ENCODE peak calls at places on chromosomes 3 and 15, in six cellular contexts. One of them, this sample, is unnamed.

GRCh38 chr3:128278130-128278529 is 124.8 kb downstream of the EEFSEC start:
- DNase-seq in AG04449: no peak
- DNase-seq in gastrocnemius medialis: no peak
- DNase-seq in upper lobe of left lung: no peak
- DNase-seq in lung: no peak
- DNase-seq in Panc1: no peak
- DNase-seq in this sample: no peak

GRCh38 chr15:62083168-62084154 is 16.7 kb downstream of the C2CD4A start:
- DNase-seq in AG04449: no peak
- DNase-seq in gastrocnemius medialis: no peak
- DNase-seq in upper lobe of left lung: no peak
- DNase-seq in lung: no peak
- DNase-seq in Panc1: no peak
- DNase-seq in this sample: no peak

GRCh38 chr3:50961361-50961760 is 286.6 kb downstream of the DOCK3 start:
- DNase-seq in AG04449: no peak
- DNase-seq in gastrocnemius medialis: no peak
- DNase-seq in upper lobe of left lung: no peak
- DNase-seq in lung: no peak
- DNase-seq in Panc1: no peak
- DNase-seq in this sample: no peak

GRCh38 chr3:142236173-142236572 is 10.8 kb upstream of the GK5 start:
- DNase-seq in AG04449: no peak
- DNase-seq in gastrocnemius medialis: no peak
- DNase-seq in upper lobe of left lung: no peak
- DNase-seq in lung: no peak
- DNase-seq in Panc1: no peak
- DNase-seq in this sample: no peak

GRCh38 chr3:16168211-16168610 is 6.3 kb upstream of the GALNT15 start:
- DNase-seq in AG04449: no peak
- DNase-seq in gastrocnemius medialis: no peak
- DNase-seq in upper lobe of left lung: no peak
- DNase-seq in lung: no peak
- DNase-seq in Panc1: no peak
- DNase-seq in this sample: no peak

GRCh38 chr3:159364511-159364910 is 562.7 kb downstream of the MFSD1 start:
- DNase-seq in AG04449: no peak
- DNase-seq in gastrocnemius medialis: no peak
- DNase-seq in upper lobe of left lung: no peak
- DNase-seq in lung: no peak
- DNase-seq in Panc1: no peak
- DNase-seq in this sample: no peak

GRCh38 chr15:32091505-32092380 is 61.4 kb downstream of the CHRNA7 start:
- DNase-seq in AG04449: no peak
- DNase-seq in gastrocnemius medialis: no peak
- DNase-seq in upper lobe of left lung: no peak
- DNase-seq in lung: no peak
- DNase-seq in Panc1: no peak
- DNase-seq in this sample: no peak

GRCh38 chr3:4900298-4900697 is 78.9 kb upstream of the BHLHE40 start:
- DNase-seq in AG04449: no peak
- DNase-seq in gastrocnemius medialis: no peak
- DNase-seq in upper lobe of left lung: no peak
- DNase-seq in lung: no peak
- DNase-seq in Panc1: no peak
- DNase-seq in this sample: no peak

GRCh38 chr3:69764861-69765260 is 25.6 kb downstream of the MITF start:
- DNase-seq in AG04449: no peak
- DNase-seq in gastrocnemius medialis: no peak
- DNase-seq in upper lobe of left lung: no peak
- DNase-seq in lung: no peak
- DNase-seq in Panc1: no peak
- DNase-seq in this sample: no peak

GRCh38 chr3:71127463-71128243 is 455.9 kb downstream of the FOXP1 start:
- DNase-seq in AG04449: no peak
- DNase-seq in gastrocnemius medialis: no peak
- DNase-seq in upper lobe of left lung: no peak
- DNase-seq in lung: no peak
- DNase-seq in Panc1: no peak
- DNase-seq in this sample: no peak

GRCh38 chr3:131658115-131658514 is 155.3 kb upstream of the MRPL3 start:
- DNase-seq in AG04449: no peak
- DNase-seq in gastrocnemius medialis: no peak
- DNase-seq in upper lobe of left lung: no peak
- DNase-seq in lung: no peak
- DNase-seq in Panc1: no peak
- DNase-seq in this sample: no peak

GRCh38 chr15:87556886-87557285 is 699.7 kb downstream of the NTRK3 start:
- DNase-seq in AG04449: no peak
- DNase-seq in gastrocnemius medialis: no peak
- DNase-seq in upper lobe of left lung: no peak
- DNase-seq in lung: no peak
- DNase-seq in Panc1: no peak
- DNase-seq in this sample: no peak

GRCh38 chr3:126488886-126489569 is 13.3 kb upstream of the ZXDC start:
- DNase-seq in AG04449: no peak
- DNase-seq in gastrocnemius medialis: no peak
- DNase-seq in upper lobe of left lung: no peak
- DNase-seq in lung: no peak
- DNase-seq in Panc1: no peak
- DNase-seq in this sample: no peak

GRCh38 chr3:126488205-126488604 is 12.5 kb upstream of the ZXDC start:
- DNase-seq in AG04449: no peak
- DNase-seq in gastrocnemius medialis: no peak
- DNase-seq in upper lobe of left lung: no peak
- DNase-seq in lung: no peak
- DNase-seq in Panc1: no peak
- DNase-seq in this sample: no peak

GRCh38 chr3:126485131-126485530 is 9.4 kb upstream of the ZXDC start:
- DNase-seq in AG04449: no peak
- DNase-seq in gastrocnemius medialis: no peak
- DNase-seq in upper lobe of left lung: no peak
- DNase-seq in lung: no peak
- DNase-seq in Panc1: no peak
- DNase-seq in this sample: no peak

GRCh38 chr3:126485956-126486884 is 10.5 kb upstream of the ZXDC start:
- DNase-seq in AG04449: no peak
- DNase-seq in gastrocnemius medialis: no peak
- DNase-seq in upper lobe of left lung: no peak
- DNase-seq in lung: no peak
- DNase-seq in Panc1: no peak
- DNase-seq in this sample: no peak

GRCh38 chr3:126487151-126487771 is 11.6 kb upstream of the ZXDC start:
- DNase-seq in AG04449: no peak
- DNase-seq in gastrocnemius medialis: no peak
- DNase-seq in upper lobe of left lung: no peak
- DNase-seq in lung: no peak
- DNase-seq in Panc1: no peak
- DNase-seq in this sample: no peak
- TF ChIP-seq CTCF in AG04449: no peak
- TF ChIP-seq CTCF in gastrocnemius medialis: peak; percentile 34
- TF ChIP-seq CTCF in upper lobe of left lung: no peak
- TF ChIP-seq CTCF in lung: no peak
- TF ChIP-seq CTCF in Panc1: no peak
- TF ChIP-seq CTCF in this sample: no peak

DNA sequence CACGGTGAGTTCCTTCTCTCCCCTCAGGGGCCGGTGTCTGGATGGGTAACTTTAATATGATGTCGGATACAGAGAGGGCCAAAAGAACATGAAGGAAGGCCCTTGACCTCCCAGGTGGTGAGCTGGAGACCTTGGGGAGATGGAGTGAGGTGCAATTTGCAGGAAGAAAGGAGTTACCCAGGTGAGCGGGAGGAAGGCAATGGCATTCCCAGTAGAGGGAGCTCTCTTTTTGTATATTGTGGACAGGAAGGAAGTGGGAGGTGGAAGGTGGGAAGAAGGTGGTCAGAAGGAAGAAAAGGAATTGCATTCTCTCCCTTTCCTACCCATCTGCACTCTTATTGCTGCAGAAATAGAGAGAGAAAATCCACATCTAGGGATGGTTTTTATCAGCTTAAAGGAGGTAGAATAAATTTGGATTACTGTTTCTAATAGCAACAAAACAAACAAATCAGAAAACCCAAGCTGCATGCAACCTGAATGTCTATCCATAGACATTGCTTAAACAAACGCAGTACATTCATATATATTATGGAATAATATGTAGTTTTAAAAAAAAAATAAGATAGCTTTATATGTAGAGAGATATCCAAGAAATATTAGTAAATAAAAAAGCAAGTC is 169.0 kb upstream of the TSC22D2 start:
- DNase-seq in AG04449: no peak
- DNase-seq in gastrocnemius medialis: no peak
- DNase-seq in upper lobe of left lung: no peak
- DNase-seq in lung: no peak
- DNase-seq in Panc1: no peak
- DNase-seq in this sample: no peak
- TF ChIP-seq CTCF in AG04449: no peak
- TF ChIP-seq CTCF in gastrocnemius medialis: no peak
- TF ChIP-seq CTCF in upper lobe of left lung: no peak
- TF ChIP-seq CTCF in lung: no peak
- TF ChIP-seq CTCF in Panc1: peak; percentile 89
- TF ChIP-seq CTCF in this sample: peak; percentile 49

GRCh38 chr15:101725073-101725472 is 800 bp upstream of the TARS3 start:
- DNase-seq in AG04449: no peak
- DNase-seq in gastrocnemius medialis: no peak
- DNase-seq in upper lobe of left lung: no peak
- DNase-seq in lung: no peak
- DNase-seq in Panc1: no peak
- DNase-seq in this sample: no peak

GRCh38 chr15:101723161-101723873 is 956 bp downstream of the TARS3 start:
- DNase-seq in AG04449: no peak
- DNase-seq in gastrocnemius medialis: no peak
- DNase-seq in upper lobe of left lung: no peak
- DNase-seq in lung: no peak
- DNase-seq in Panc1: no peak
- DNase-seq in this sample: no peak

GRCh38 chr15:101727186-101727585 is 2.9 kb upstream of the TARS3 start:
- DNase-seq in AG04449: no peak
- DNase-seq in gastrocnemius medialis: no peak
- DNase-seq in upper lobe of left lung: no peak
- DNase-seq in lung: no peak
- DNase-seq in Panc1: no peak
- DNase-seq in this sample: no peak

GRCh38 chr15:101724675-101725005 is 367 bp upstream of the TARS3 start:
- DNase-seq in AG04449: no peak
- DNase-seq in gastrocnemius medialis: no peak
- DNase-seq in upper lobe of left lung: no peak
- DNase-seq in lung: no peak
- DNase-seq in Panc1: no peak
- DNase-seq in this sample: no peak

DNA sequence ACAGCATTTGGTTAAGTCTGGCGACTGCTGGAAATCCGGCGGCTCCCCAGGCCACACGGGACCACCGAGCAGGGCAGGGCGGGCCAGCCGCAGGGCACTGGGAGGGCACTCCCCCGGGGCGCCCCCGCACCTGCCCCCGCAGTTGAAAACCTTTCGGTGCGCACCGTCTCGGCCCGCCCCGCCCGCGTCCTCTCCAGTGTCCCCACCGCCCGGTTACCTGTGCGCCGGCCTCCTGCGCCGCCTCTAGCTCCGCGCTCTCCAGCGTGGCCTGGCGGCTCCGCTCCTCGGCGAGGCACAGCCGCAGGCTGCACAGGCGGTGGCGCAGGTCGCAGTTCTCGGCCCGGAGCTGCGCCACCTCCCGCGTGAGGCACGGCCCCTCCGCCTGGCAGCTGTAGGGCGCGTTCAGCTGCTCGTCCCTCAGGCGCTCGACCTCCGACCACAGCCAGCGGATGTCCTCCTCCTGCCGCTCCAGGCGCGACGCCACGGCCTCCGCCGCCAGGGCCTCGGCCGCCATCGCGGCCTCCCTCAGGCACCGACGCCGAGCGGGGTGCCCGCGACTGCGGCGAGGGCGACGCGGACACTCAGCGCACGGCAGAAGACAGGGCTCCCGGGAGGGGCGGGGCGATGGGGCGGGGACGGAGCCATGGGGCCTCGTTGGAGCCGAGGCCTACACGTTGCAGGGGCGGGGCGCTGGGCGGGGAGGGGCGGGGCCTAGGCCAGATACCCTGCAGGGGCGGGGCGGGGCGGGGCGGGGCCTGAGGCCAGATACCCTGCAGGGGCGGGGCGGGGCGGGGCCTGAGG is at the start of gene TARS3:
- DNase-seq in AG04449: no peak
- DNase-seq in gastrocnemius medialis: peak; percentile 95
- DNase-seq in upper lobe of left lung: peak; percentile 100
- DNase-seq in lung: peak; percentile 96
- DNase-seq in Panc1: peak; percentile 45
- DNase-seq in this sample: no peak
- TF ChIP-seq CTCF in AG04449: peak; percentile 24
- TF ChIP-seq CTCF in gastrocnemius medialis: no peak
- TF ChIP-seq CTCF in upper lobe of left lung: no peak
- TF ChIP-seq CTCF in lung: no peak
- TF ChIP-seq CTCF in Panc1: peak; percentile 29
- TF ChIP-seq CTCF in this sample: no peak

DNA sequence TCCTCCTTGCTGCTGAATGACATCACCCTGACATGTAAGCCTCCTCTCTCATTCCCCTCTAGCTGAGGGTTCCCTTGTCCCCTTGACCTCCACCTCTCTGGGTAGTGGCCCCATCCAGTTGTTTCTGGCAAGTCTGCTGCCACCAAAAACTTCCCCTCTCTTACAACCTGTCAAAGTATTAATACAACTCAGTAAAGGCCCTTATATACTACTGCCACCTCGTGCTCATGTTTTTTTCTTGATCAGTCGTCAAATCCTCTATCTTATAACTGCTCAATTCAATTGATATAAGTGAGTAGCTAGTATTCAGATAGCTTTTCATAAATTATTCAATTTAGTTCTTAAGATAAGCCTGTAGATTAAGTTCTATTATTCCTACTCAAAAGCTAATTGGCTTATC is 249.6 kb downstream of the MBNL1 start:
- DNase-seq in AG04449: no peak
- DNase-seq in gastrocnemius medialis: no peak
- DNase-seq in upper lobe of left lung: no peak
- DNase-seq in lung: no peak
- DNase-seq in Panc1: no peak
- DNase-seq in this sample: no peak
- TF ChIP-seq CTCF in AG04449: no peak
- TF ChIP-seq CTCF in gastrocnemius medialis: no peak
- TF ChIP-seq CTCF in upper lobe of left lung: no peak
- TF ChIP-seq CTCF in lung: no peak
- TF ChIP-seq CTCF in Panc1: peak; percentile 19
- TF ChIP-seq CTCF in this sample: no peak

DNA sequence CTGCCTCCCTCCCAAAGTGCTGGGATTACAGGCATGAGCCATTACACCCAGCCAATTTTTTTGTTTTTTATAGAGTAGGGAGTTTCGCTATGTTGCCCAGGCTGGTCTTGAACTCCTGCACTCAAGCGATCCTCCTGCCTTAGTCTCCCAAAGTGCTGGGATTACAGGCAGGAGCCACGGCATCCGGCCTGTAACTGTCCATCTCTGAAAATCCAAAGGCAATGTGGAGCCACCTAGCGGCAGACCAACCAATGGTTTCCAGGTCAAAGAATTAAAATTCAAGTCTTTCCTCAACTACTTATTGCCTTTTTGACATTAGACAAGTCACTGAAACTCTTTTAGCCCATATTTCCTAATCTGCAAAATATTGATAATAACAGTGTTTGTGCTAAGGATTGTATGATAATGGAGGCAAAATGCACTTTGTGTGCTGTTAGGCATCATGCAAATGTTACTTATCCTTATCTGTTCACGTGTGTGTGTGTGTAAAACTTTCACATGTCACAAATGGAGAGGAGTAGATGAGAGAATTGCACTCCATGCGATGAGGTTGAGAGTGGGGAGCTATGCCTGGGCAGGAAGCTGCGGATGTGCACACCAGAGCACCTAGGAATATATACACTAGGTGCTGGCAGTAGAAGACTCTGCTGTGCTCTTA is 48.7 kb downstream of the COL8A1 start:
- DNase-seq in AG04449: no peak
- DNase-seq in gastrocnemius medialis: peak; percentile 25
- DNase-seq in upper lobe of left lung: no peak
- DNase-seq in lung: peak; percentile 59
- DNase-seq in Panc1: peak; percentile 39
- DNase-seq in this sample: no peak
- TF ChIP-seq CTCF in AG04449: peak; percentile 62
- TF ChIP-seq CTCF in gastrocnemius medialis: peak; percentile 67
- TF ChIP-seq CTCF in upper lobe of left lung: peak; percentile 45
- TF ChIP-seq CTCF in lung: peak; percentile 28
- TF ChIP-seq CTCF in Panc1: peak; percentile 91
- TF ChIP-seq CTCF in this sample: peak; percentile 69

This sample was measured in kidney epithelial cell.